ENCODE peak calls at places on chromosomes 12 and 14, in eight cellular contexts. X is GM23248, Z is HCT116, V is OCI-LY7, U is GM23338, B is PC-3, P is hepatocyte, W is MM.1S. M is an unnamed sample.

GRCh38 chr12:124259168-124260066 is 35.5 kb upstream of the RFLNA start:
- DNase-seq in X (peak; percentile 13), Z (no peak), V (no peak), U (no peak), B (no peak), P (no peak), W (no peak), M (no peak)

GRCh38 chr12:76312314-76312713 is 35.9 kb downstream of the BBS10 start:
- DNase-seq in X (no peak), Z (no peak), V (no peak), U (peak; percentile 46), B (no peak), P (no peak), W (no peak), M (no peak)

GRCh38 chr12:118649765-118650585 is 273.6 kb downstream of the SUDS3 start:
- DNase-seq in X (no peak), Z (no peak), V (no peak), U (no peak), B (no peak), P (no peak), W (no peak), M (no peak)

GRCh38 chr14:59215353-59215752 is 26.9 kb downstream of the DAAM1 start:
- DNase-seq in X (peak; percentile 69), Z (no peak), V (no peak), U (no peak), B (no peak), P (peak; percentile 40), W (no peak), M (no peak)

GRCh38 chr12:4809449-4810218 is 89.4 kb downstream of the GALNT8 start:
- DNase-seq in X (peak; percentile 13), Z (no peak), V (no peak), U (peak; percentile 67), B (no peak), P (peak; percentile 24), W (no peak), M (no peak)

GRCh38 chr12:96720363-96720705 is 186.7 kb upstream of the NEDD1 start:
- DNase-seq in X (peak; percentile 46), Z (no peak), V (peak; percentile 22), U (peak; percentile 52), B (peak; percentile 57), P (peak; percentile 20), W (peak; percentile 84), M (peak; percentile 42)

GRCh38 chr14:36226164-36226563 is 49.6 kb upstream of the PTCSC3 start:
- DNase-seq in X (no peak), Z (no peak), V (no peak), U (no peak), B (peak; percentile 52), P (no peak), W (no peak), M (no peak)

GRCh38 chr14:69848903-69849391 is 30.3 kb upstream of the SMOC1 start:
- DNase-seq in X (no peak), Z (no peak), V (no peak), U (no peak), B (no peak), P (no peak), W (no peak), M (no peak)

GRCh38 chr12:113268621-113269020 is 47.4 kb downstream of the TPCN1 start:
- DNase-seq in X (no peak), Z (no peak), V (no peak), U (no peak), B (no peak), P (no peak), W (no peak), M (no peak)

GRCh38 chr14:68569546-68569908 is 223.3 kb downstream of the ZFP36L1 start:
- DNase-seq in X (no peak), Z (no peak), V (no peak), U (no peak), B (no peak), P (no peak), W (no peak), M (no peak)

GRCh38 chr14:68573126-68573525 is 219.7 kb downstream of the ZFP36L1 start:
- DNase-seq in X (no peak), Z (no peak), V (no peak), U (no peak), B (no peak), P (no peak), W (no peak), M (no peak)

GRCh38 chr14:68569970-68570409 is 222.9 kb downstream of the ZFP36L1 start:
- DNase-seq in X (no peak), Z (no peak), V (no peak), U (no peak), B (peak; percentile 37), P (no peak), W (no peak), M (no peak)

GRCh38 chr14:68571928-68572525 is 220.8 kb downstream of the ZFP36L1 start:
- DNase-seq in X (no peak), Z (no peak), V (no peak), U (no peak), B (no peak), P (no peak), W (no peak), M (no peak)

GRCh38 chr14:68571073-68571703 is 221.7 kb downstream of the ZFP36L1 start:
- DNase-seq in X (no peak), Z (no peak), V (no peak), U (no peak), B (no peak), P (no peak), W (no peak), M (no peak)
- H3K9me2 ChIP-seq in X (peaks cover 2% of the 10 kb centered on the region), Z (no peaks in the 10 kb centered on the region), V (no peaks in the 10 kb centered on the region), U (peaks cover 3% of the 10 kb centered on the region), B (no peaks in the 10 kb centered on the region), P (no peaks in the 10 kb centered on the region), W (no peaks in the 10 kb centered on the region), M (no peaks in the 10 kb centered on the region)

DNA sequence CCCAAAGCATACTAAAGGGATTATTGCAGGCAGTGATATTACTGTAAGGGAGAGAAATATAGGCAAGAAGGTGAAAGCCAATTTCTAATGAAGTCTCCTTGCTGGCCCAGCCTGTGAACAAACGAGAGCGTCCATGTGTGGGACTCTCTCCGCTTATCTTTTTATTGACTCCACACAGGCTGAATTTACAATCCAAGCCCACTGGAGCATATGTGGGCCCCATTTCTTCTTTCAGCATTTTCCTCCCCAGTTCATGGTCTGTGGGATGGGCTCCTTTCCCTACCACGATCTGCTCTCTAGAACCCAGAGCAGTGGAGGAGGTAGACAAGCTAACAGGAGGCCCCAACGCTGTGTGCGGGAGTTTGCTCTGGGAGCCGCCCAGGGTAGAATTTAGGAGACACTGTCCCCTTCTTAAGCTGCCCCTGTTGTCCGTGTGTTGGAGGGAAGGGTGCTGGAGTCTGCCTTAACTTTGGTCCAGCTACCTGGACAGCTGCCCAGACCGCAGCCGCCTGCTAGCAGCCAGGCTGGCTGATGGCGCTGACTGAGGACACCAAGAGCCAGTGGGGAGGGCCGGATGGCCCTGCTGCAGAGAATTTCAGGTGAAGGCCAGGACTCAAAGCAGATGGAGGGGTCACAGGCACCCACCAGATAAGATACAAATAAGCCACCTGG is 3.2 kb upstream of the HOXC11 start:
- DNase-seq in X (no peak), Z (no peak), V (no peak), U (no peak), B (no peak), P (no peak), W (no peak), M (no peak)
- H3K4me3 ChIP-seq in X (no peak overlapping the region), Z (no peak overlapping the region), V (no peak overlapping the region), U (no peak overlapping the region), B (no peak overlapping the region), P (no peak overlapping the region), W (no peak overlapping the region), M (no peak overlapping the region)

GRCh38 chr12:89370850-89371249 is 18.5 kb upstream of the DUSP6 start:
- DNase-seq in X (peak; percentile 70), Z (peak; percentile 36), V (no peak), U (no peak), B (peak; percentile 96), P (no peak), W (no peak), M (no peak)

GRCh38 chr12:89372584-89373370 is 20.5 kb upstream of the DUSP6 start:
- DNase-seq in X (no peak), Z (no peak), V (no peak), U (peak; percentile 37), B (no peak), P (no peak), W (no peak), M (no peak)

GRCh38 chr12:89376202-89376529 is 23.9 kb upstream of the DUSP6 start:
- DNase-seq in X (no peak), Z (no peak), V (no peak), U (no peak), B (no peak), P (no peak), W (no peak), M (no peak)

GRCh38 chr12:89376844-89377243 is 24.5 kb upstream of the DUSP6 start:
- DNase-seq in X (no peak), Z (no peak), V (no peak), U (no peak), B (no peak), P (no peak), W (no peak), M (no peak)

GRCh38 chr12:89373772-89374572 is 21.7 kb upstream of the DUSP6 start:
- DNase-seq in X (peak; percentile 91), Z (no peak), V (no peak), U (no peak), B (peak; percentile 76), P (no peak), W (no peak), M (no peak)
- H3K9me2 ChIP-seq in X (no peaks in the 10 kb centered on the region), Z (no peaks in the 10 kb centered on the region), V (no peaks in the 10 kb centered on the region), U (peaks cover 9% of the 10 kb centered on the region), B (no peaks in the 10 kb centered on the region), P (no peaks in the 10 kb centered on the region), W (no peaks in the 10 kb centered on the region), M (no peaks in the 10 kb centered on the region)

GRCh38 chr12:1629338-1630080 is 478 bp downstream of the WNT5B start:
- DNase-seq in X (no peak), Z (no peak), V (peak; percentile 60), U (peak; percentile 79), B (no peak), P (peak; percentile 38), W (no peak), M (peak; percentile 58)
- H3K4me3 ChIP-seq in X (peak overlapping the region; percentile 48), Z (peak overlapping the region; percentile 43), V (peak overlapping the region; percentile 55), U (peak overlapping the region; percentile 71), B (peak overlapping the region; percentile 66), P (peak overlapping the region; percentile 70), W (no peak overlapping the region), M (peak overlapping the region; percentile 72)

DNA sequence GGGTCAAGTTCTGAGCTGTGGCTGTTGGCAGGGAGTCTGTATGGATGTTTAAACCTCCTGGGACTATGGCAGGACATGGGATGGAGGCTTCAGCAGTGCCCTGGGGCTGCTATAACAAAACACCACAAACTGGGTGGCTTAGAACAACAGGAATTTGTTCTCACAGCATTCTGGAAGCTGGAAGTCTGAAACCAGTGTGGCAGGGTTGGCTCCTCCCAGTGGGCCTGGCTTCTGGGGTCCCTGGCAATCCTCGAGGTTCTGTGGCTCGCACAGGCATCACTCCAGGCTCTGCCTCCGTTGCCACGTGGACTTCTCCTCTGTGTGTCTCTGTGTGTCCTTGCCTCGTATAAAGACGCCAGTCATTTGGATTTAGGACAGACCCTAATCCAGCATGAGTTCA is 39.9 kb downstream of the FZD10 start:
- DNase-seq in X (no peak), Z (no peak), V (no peak), U (no peak), B (no peak), P (no peak), W (no peak), M (no peak)
- H3K9me2 ChIP-seq in X (no peaks in the 10 kb centered on the region), Z (no peaks in the 10 kb centered on the region), V (no peaks in the 10 kb centered on the region), U (no peaks in the 10 kb centered on the region), B (no peaks in the 10 kb centered on the region), P (no peaks in the 10 kb centered on the region), W (no peaks in the 10 kb centered on the region), M (no peaks in the 10 kb centered on the region)

M was measured in Karpas-422.